ENCODE peak calls at places on chromosomes 11 and 22, in five cellular contexts. T, Q, X, P and B are unnamed samples.

GRCh38 chr22:49218142-49218541 is 609.5 kb downstream of the BRD1 start:
- DNase-seq in T (no peak), Q (no peak), X (no peak), P (peak), B (no peak)

GRCh38 chr11:43504316-43504950 is 145.7 kb downstream of the TTC17 start:
- DNase-seq in T (peak), Q (no peak), X (peak), P (no peak), B (peak)

GRCh38 chr11:116333193-116333592 is 439.6 kb downstream of the BUD13 start:
- DNase-seq in T (no peak), Q (no peak), X (no peak), P (no peak), B (no peak)

GRCh38 chr11:78015878-78016277 is 7.2 kb downstream of the KCTD14 start:
- DNase-seq in T (no peak), Q (no peak), X (no peak), P (no peak), B (no peak)

GRCh38 chr11:128550261-128550821 is 37.0 kb downstream of the ETS1 start:
- DNase-seq in T (no peak), Q (no peak), X (no peak), P (no peak), B (no peak)

GRCh38 chr22:50056214-50056972 is 1.7 kb downstream of the TTLL8 start:
- DNase-seq in T (no peak), Q (no peak), X (no peak), P (no peak), B (no peak)

GRCh38 chr11:1943576-1943975 is 3.6 kb upstream of the MRPL23 start:
- DNase-seq in T (no peak), Q (peak), X (peak), P (peak), B (peak)

GRCh38 chr11:32400196-32400595 is 35.1 kb downstream of the WT1 start:
- DNase-seq in T (peak), Q (no peak), X (no peak), P (no peak), B (no peak)

GRCh38 chr11:1516273-1517067 is 29.9 kb upstream of the MOB2 start:
- DNase-seq in T (no peak), Q (no peak), X (peak), P (no peak), B (no peak)

GRCh38 chr11:44634401-44635281 is 69.2 kb downstream of the CD82 start:
- DNase-seq in T (peak), Q (peak), X (peak), P (peak), B (peak)

GRCh38 chr11:36056160-36056751 is 112.4 kb downstream of the LDLRAD3 start:
- DNase-seq in T (peak), Q (no peak), X (peak), P (no peak), B (peak)

GRCh38 chr11:124761301-124762021 is 629 bp downstream of the ESAM start:
- DNase-seq in T (no peak), Q (no peak), X (no peak), P (peak), B (no peak)

GRCh38 chr11:105840391-105840790 is 181.6 kb downstream of the MSANTD4 start:
- DNase-seq in T (no peak), Q (no peak), X (no peak), P (no peak), B (no peak)

GRCh38 chr11:2789791-2790580 is 90.2 kb upstream of the KCNQ1OT1 start:
- DNase-seq in T (no peak), Q (peak), X (no peak), P (peak), B (no peak)

GRCh38 chr22:42645341-42645937 is 3.8 kb downstream of the CYB5R3 start:
- DNase-seq in T (no peak), Q (no peak), X (no peak), P (no peak), B (no peak)

GRCh38 chr11:112087212-112087611 is 539 bp downstream of the SDHD start:
- DNase-seq in T (no peak), Q (no peak), X (peak), P (no peak), B (peak)

GRCh38 chr11:10917802-10918201 is 59.9 kb upstream of the ZBED5 start:
- DNase-seq in T (no peak), Q (no peak), X (no peak), P (no peak), B (no peak)

GRCh38 chr22:27107005-27107404 is 449.6 kb downstream of the MIAT start:
- DNase-seq in T (no peak), Q (no peak), X (no peak), P (no peak), B (no peak)

GRCh38 chr11:64778473-64779298 is at the start of gene SF1:
- DNase-seq in T (peak), Q (peak), X (peak), P (peak), B (peak)

GRCh38 chr11:14972581-14973490 is 685 bp upstream of the CALCA start:
- DNase-seq in T (no peak), Q (no peak), X (no peak), P (no peak), B (peak)

GRCh38 chr11:19326499-19326898 is 85.8 kb upstream of the E2F8 start:
- DNase-seq in T (peak), Q (no peak), X (peak), P (no peak), B (no peak)

GRCh38 chr22:46572911-46573780 is 35.7 kb upstream of the CELSR1 start:
- DNase-seq in T (no peak), Q (no peak), X (no peak), P (no peak), B (no peak)

GRCh38 chr11:1295591-1295990 is 13.8 kb downstream of the TOLLIP start:
- DNase-seq in T (no peak), Q (peak), X (no peak), P (no peak), B (no peak)

GRCh38 chr11:65862191-65862735 is 2.0 kb downstream of the MUS81 start:
- DNase-seq in T (no peak), Q (peak), X (no peak), P (no peak), B (no peak)

GRCh38 chr11:77294040-77294439 is 7.4 kb downstream of the GDPD4 start:
- DNase-seq in T (no peak), Q (no peak), X (no peak), P (no peak), B (no peak)

GRCh38 chr22:31969789-31970489 is 25.6 kb downstream of the YWHAH start:
- DNase-seq in T (peak), Q (peak), X (peak), P (no peak), B (peak)

DNA sequence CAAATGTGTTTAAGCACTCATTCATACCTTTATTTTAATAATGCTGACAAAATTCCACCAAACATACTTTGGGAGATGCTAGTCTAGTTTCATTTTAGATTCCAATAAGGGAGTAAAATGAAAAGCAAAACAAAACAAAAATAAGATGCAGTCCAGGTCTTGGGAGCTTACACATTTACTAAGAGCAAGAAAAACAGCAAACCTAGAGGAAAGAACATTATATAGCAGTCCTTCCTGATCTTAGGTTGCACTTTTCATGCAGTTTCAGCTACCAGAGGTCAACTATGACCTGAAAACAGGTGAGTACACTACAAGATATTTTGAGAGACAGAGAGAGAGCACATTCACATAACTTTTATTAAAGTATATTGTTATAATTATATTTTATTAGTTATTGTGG is 1100.9 kb downstream of the DLG2 start:
- DNase-seq in T (peak), Q (no peak), X (peak), P (no peak), B (no peak)
- TF ChIP-seq CTCF in T (peak), Q (no peak), X (no peak), P (no peak), B (no peak)

GRCh38 chr22:45101828-45102227 is 61.9 kb upstream of the NUP50 start:
- DNase-seq in T (peak), Q (peak), X (peak), P (no peak), B (peak)

GRCh38 chr22:45102896-45103420 is 60.8 kb upstream of the NUP50 start:
- DNase-seq in T (no peak), Q (no peak), X (no peak), P (no peak), B (no peak)

GRCh38 chr22:45105281-45105700 is 58.4 kb upstream of the NUP50 start:
- DNase-seq in T (no peak), Q (no peak), X (peak), P (no peak), B (no peak)

GRCh38 chr22:45104313-45104712 is 59.4 kb upstream of the NUP50 start:
- DNase-seq in T (no peak), Q (no peak), X (no peak), P (no peak), B (no peak)

GRCh38 chr22:45103756-45104155 is 60.0 kb upstream of the NUP50 start:
- DNase-seq in T (no peak), Q (no peak), X (no peak), P (no peak), B (no peak)
- TF ChIP-seq CTCF in T (peak), Q (no peak), X (no peak), P (no peak), B (no peak)

GRCh38 chr11:132318421-132319157 is 948.2 kb downstream of the NTM start:
- DNase-seq in T (peak), Q (no peak), X (peak), P (no peak), B (no peak)
- TF ChIP-seq CTCF in T (no peak), Q (no peak), X (no peak), P (no peak), B (no peak)

DNA sequence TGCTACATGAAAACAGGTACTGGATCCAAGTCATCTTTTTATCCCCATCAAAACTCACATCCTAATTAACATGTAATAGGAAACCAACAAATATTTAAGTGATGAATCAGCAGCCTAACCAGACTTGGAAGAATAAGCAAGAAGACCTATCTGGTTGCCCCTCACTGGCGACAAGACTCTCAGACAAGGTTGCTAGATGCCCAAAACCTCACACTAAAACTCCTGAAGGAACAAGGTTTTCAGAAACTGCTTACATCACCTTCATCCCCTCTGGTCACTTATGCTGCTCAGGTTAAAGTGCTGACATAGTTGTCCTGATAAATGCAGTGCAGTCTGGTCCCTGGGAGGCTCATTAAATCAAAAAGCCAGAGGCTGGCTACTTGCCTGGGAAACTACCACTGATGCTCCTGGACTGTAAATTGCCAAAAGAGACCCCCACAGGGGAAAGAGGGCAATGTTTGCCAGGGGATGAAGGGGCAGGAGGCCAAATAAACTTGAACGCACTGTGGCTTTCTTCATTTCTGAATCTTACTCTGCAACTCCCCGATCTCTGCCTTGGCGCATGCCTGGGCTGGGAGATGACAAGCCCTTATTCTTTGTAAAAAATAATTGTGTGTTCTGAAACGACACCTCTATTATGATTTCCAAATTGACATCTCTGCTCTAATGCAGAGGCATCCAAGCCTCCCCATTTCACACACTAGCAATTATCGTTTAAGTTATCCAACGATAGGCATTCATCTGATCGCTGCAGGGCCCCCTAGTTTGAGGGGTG is 72.7 kb downstream of the AMBRA1 start:
- DNase-seq in T (peak), Q (no peak), X (peak), P (no peak), B (no peak)
- TF ChIP-seq CTCF in T (no peak), Q (no peak), X (no peak), P (no peak), B (no peak)

DNA sequence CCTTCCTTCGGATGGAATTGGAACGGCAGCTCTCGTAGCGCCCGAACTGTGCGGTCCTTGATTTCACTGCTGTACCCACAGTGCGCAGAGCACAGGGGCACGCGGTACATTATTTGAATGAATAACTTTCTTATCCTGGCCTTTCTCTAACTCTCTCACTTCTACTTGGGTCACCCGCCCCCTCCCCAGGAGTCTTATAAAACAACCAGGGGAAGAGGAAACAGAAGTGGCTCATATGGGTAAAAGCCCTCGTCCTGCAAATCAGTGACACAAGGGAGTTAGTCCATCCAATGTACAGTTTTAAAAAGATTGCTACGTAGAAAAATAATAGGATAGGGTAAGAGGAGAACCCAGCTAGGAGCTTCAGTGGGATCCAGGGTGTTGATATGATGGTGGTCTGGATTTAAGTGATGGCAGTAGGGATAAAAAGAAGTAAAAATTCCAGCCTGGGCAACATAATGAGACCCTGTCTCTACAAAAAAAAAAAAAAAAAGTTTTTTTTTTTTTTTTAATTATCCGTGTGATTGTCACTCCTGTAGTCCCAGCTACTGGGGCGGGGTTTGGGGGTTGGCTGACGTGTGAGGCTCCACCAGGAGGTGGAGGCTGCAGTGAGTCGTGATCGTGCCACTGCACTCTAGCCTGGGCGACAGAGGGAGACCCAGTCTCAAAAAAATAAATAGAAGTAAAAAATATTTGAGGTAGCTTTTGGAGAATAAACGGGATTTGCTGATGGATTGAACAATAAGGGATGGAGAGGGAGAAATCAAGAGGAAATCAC is 7.1 kb upstream of the L3MBTL2 start:
- DNase-seq in T (no peak), Q (no peak), X (peak), P (no peak), B (peak)
- TF ChIP-seq CTCF in T (no peak), Q (no peak), X (no peak), P (no peak), B (no peak)

DNA sequence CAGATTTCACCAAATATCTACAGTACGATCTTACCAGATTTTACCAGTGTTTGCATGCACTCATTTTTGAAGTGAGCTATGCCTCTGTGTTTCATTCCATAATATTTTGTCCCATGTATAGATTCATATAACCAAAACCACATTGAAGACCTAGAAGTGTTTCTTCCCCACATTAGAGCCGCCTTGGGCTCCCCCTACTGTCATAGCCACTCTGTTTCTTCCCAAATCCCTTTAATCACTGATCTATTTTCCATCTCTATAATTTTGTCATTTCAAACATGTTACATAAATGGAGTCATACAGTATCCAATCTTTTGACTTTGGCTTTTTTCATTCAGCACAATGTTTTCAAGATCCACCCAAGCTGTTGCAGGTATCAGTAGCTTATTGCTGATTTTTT is 12.7 kb downstream of the MRGPRX3 start:
- DNase-seq in T (no peak), Q (no peak), X (no peak), P (no peak), B (no peak)
- TF ChIP-seq CTCF in T (peak), Q (no peak), X (peak), P (peak), B (peak)

GRCh38 chr11:87059596-87059995 is 21.9 kb downstream of the TMEM135 start:
- DNase-seq in T (no peak), Q (no peak), X (no peak), P (no peak), B (no peak)
- TF ChIP-seq CTCF in T (no peak), Q (no peak), X (no peak), P (no peak), B (no peak)